ENCODE peak calls at places on chromosomes 2 and 18, in seven cellular contexts. O, H, F, M, Q, X and J are unnamed samples.

GRCh38 chr2:240781471-240782220 is 38.4 kb downstream of the KIF1A start:
- DNase-seq in O (no peak), Q (no peak), F (no peak), M (no peak), X (no peak), H (no peak), J (no peak)

GRCh38 chr18:75868031-75868430 is 440.5 kb upstream of the SMIM21 start:
- DNase-seq in X (no peak), M (no peak), O (no peak), F (no peak), Q (no peak), H (no peak), J (no peak)

GRCh38 chr2:66579494-66579893 is 144.6 kb downstream of the MEIS1 start:
- DNase-seq in M (no peak), O (no peak), F (no peak), Q (no peak), H (peak), X (no peak), J (no peak)

GRCh38 chr2:98233941-98234340 is 112.3 kb upstream of the CNGA3 start:
- DNase-seq in F (no peak), H (no peak), X (no peak), O (no peak), Q (no peak), M (no peak), J (no peak)

GRCh38 chr2:1887915-1888314 is 143.6 kb upstream of the PXDN start:
- DNase-seq in H (no peak), O (no peak), Q (peak), X (no peak), F (peak), M (no peak), J (peak)

GRCh38 chr2:27023740-27024139 is 9.0 kb upstream of the TMEM214 start:
- DNase-seq in O (no peak), F (no peak), X (no peak), M (no peak), H (no peak), Q (no peak), J (no peak)

GRCh38 chr2:183242937-183243336 is 118.7 kb downstream of the NUP35 start:
- DNase-seq in Q (peak), X (no peak), O (peak), H (peak), F (no peak), M (no peak), J (no peak)

GRCh38 chr18:56615738-56616520 is 22.5 kb downstream of the TXNL1 start:
- DNase-seq in F (no peak), H (no peak), M (no peak), O (no peak), X (no peak), Q (no peak), J (no peak)

GRCh38 chr2:10135296-10136089 is 13.0 kb downstream of the RRM2 start:
- DNase-seq in O (no peak), H (no peak), F (no peak), Q (peak), M (no peak), X (no peak), J (peak)

GRCh38 chr2:32375228-32375892 is 18.5 kb downstream of the BIRC6 start:
- DNase-seq in Q (no peak), H (no peak), O (no peak), X (no peak), M (peak), F (no peak), J (no peak)

GRCh38 chr2:68196120-68196716 is 38.5 kb downstream of the PNO1 start:
- DNase-seq in X (no peak), O (peak), Q (peak), H (peak), F (no peak), M (no peak), J (no peak)

GRCh38 chr2:48633143-48633542 is 15.5 kb downstream of the GTF2A1L start:
- DNase-seq in Q (peak), H (no peak), M (no peak), X (no peak), F (no peak), O (peak), J (no peak)

GRCh38 chr2:239516286-239516953 is 115.6 kb upstream of the HDAC4 start:
- DNase-seq in F (no peak), O (no peak), X (no peak), Q (no peak), M (no peak), H (no peak), J (peak)
- H3K4me2 ChIP-seq in F (no peak), O (no peak), X (no peak), Q (no peak), M (no peak), H (no peak), J (no peak)

GRCh38 chr2:147026261-147026660 is 818.6 kb upstream of the ACVR2A start:
- DNase-seq in F (no peak), M (no peak), Q (peak), X (no peak), O (no peak), H (no peak), J (no peak)
- H3K27ac ChIP-seq in F (no peak), M (no peak), Q (peak), X (no peak), O (no peak), H (no peak), J (peak)

GRCh38 chr18:73531601-73532000 is 616.0 kb downstream of the FBXO15 start:
- DNase-seq in X (no peak), H (no peak), M (no peak), Q (no peak), O (no peak), F (no peak), J (no peak)
- H3K4me2 ChIP-seq in X (no peak), H (no peak), M (no peak), Q (no peak), O (no peak), F (no peak), J (no peak)

DNA sequence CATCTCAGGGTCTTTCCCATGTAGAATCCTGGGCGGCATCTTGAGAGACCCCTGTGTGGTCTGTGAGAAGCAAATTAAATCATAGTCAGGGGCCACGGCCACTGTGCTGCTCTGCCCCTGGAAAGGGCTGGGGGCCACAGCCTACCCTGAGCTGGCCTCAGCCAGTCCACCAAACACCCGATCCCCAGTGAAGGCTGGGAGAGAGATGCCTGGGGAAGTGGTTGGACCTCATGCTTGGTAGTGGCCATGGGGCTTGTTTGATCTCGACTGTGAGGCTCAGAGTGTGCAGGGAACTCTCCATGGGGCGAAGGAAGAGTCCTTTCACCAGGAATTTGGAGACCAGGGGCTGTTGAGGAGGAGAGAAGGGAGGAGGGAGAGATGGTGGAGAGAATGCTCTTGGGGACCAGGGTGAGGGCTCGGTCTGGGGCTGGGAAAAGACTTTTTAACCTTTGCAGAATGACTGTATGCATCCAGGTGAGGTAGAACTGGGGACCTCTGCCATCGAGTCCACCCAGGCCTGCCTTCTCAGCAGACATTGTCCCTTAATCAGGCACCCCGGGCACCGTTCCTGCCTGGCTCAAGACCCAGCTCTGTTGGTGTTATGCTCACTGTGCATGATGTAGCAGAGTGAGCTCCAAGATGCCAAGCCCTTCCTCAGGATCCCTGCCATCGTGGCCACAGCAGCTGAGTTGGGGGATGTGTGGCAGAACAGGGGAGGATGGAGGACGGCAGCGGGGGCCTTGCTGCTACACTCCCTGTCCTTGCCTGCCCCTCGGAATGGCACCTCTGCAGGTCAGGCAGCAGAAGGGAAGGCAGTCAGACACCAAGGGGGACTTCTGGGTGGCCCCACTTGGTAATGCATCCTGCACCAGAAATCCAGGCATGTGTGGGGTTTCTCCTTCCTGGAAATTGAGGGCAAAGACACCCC is 249.9 kb downstream of the DYSF start:
- DNase-seq in Q (no peak), X (no peak), O (no peak), F (no peak), H (no peak), M (no peak), J (no peak)
- H3K27ac ChIP-seq in Q (no peak), X (no peak), O (no peak), F (no peak), H (no peak), M (no peak), J (no peak)

GRCh38 chr18:59266459-59266858 is 6.8 kb downstream of the RAX start:
- DNase-seq in F (no peak), O (no peak), H (no peak), M (no peak), X (no peak), Q (no peak), J (peak)

GRCh38 chr18:59265246-59266018 is 7.8 kb downstream of the RAX start:
- DNase-seq in H (no peak), M (peak), Q (no peak), X (no peak), O (no peak), F (peak), J (peak)

GRCh38 chr18:59264651-59265245 is 8.5 kb downstream of the RAX start:
- DNase-seq in X (no peak), H (no peak), F (no peak), O (no peak), Q (no peak), M (no peak), J (peak)

GRCh38 chr18:59266876-59267510 is 6.3 kb downstream of the RAX start:
- DNase-seq in F (no peak), M (no peak), H (no peak), Q (no peak), O (no peak), X (no peak), J (peak)

GRCh38 chr18:59266019-59266369 is 7.3 kb downstream of the RAX start:
- DNase-seq in F (no peak), Q (no peak), O (no peak), H (no peak), X (no peak), M (no peak), J (peak)
- H3K4me2 ChIP-seq in F (peak), Q (no peak), O (no peak), H (no peak), X (no peak), M (peak), J (no peak)

GRCh38 chr2:217863874-217864273 is 138.9 kb downstream of the TNS1 start:
- DNase-seq in M (no peak), O (no peak), X (no peak), H (no peak), Q (no peak), F (no peak), J (peak)
- H3K27ac ChIP-seq in M (no peak), O (no peak), X (no peak), H (no peak), Q (no peak), F (no peak), J (no peak)